ENCODE peak calls at places on chromosomes 6 and 20, in four cellular contexts. R is K562, S is HL-60, B is GM12878. A is an unnamed sample.

GRCh38 chr6:43990627-43991619 is 136.3 kb downstream of the MRPL14 start:
- DNase-seq in R (peak), S (peak), B (no peak), A (no peak)

GRCh38 chr6:27426045-27426620 is 37.6 kb downstream of the ZNF391 start:
- DNase-seq in R (no peak), S (no peak), B (no peak), A (no peak)

GRCh38 chr6:90596967-90597539 is 10.2 kb upstream of the MAP3K7 start:
- DNase-seq in R (no peak), S (no peak), B (no peak), A (no peak)

GRCh38 chr6:80541186-80541585 is 434.7 kb downstream of the BCKDHB start:
- DNase-seq in S (no peak), B (no peak), R (no peak), A (no peak)

GRCh38 chr6:42860481-42860880 is 18.9 kb upstream of the RPL7L1 start:
- DNase-seq in S (no peak), R (no peak), B (no peak), A (no peak)

GRCh38 chr6:168158280-168158979 is 79.4 kb upstream of the FRMD1 start:
- DNase-seq in B (no peak), R (no peak), S (no peak), A (no peak)

GRCh38 chr20:63568170-63568981 is 5.7 kb downstream of the HELZ2 start:
- DNase-seq in S (no peak), B (no peak), R (no peak), A (no peak)

GRCh38 chr20:10022615-10023014 is 12.2 kb upstream of the ANKEF1 start:
- DNase-seq in B (no peak), R (no peak), S (no peak), A (no peak)

GRCh38 chr6:136791296-136792065 is 796 bp downstream of the MAP3K5 start:
- DNase-seq in S (no peak), R (peak), B (peak), A (no peak)

GRCh38 chr6:41958022-41958856 is 16.6 kb upstream of the CCND3 start:
- DNase-seq in R (no peak), B (no peak), S (no peak), A (no peak)

GRCh38 chr6:156777866-156778614 is 862 bp downstream of the ARID1B start:
- DNase-seq in B (no peak), R (peak), S (no peak), A (no peak)

GRCh38 chr20:59519707-59520014 is 84.7 kb upstream of the PHACTR3 start:
- DNase-seq in S (no peak), B (no peak), R (no peak), A (no peak)

GRCh38 chr6:39997101-39997635 is 62.9 kb upstream of the MOCS1 start:
- DNase-seq in B (no peak), S (no peak), R (no peak), A (no peak)

GRCh38 chr20:51523276-51524013 is 19.1 kb downstream of the NFATC2 start:
- DNase-seq in B (no peak), R (no peak), S (no peak), A (no peak)

GRCh38 chr6:56927538-56928453 is 27.1 kb upstream of the BEND6 start:
- DNase-seq in R (no peak), B (no peak), S (no peak), A (no peak)

GRCh38 chr20:19889011-19889953 is 127.9 kb upstream of the NAA20 start:
- DNase-seq in S (no peak), R (no peak), B (no peak), A (no peak)

GRCh38 chr6:109381007-109381746 is 1.1 kb downstream of the CD164 start:
- DNase-seq in S (no peak), B (no peak), R (no peak), A (no peak)

GRCh38 chr20:57564180-57564802 is 3.4 kb downstream of the PCK1 start:
- DNase-seq in S (no peak), R (no peak), B (no peak), A (no peak)

GRCh38 chr6:75204222-75204958 is 1.5 kb downstream of the COL12A1 start:
- DNase-seq in S (no peak), R (peak), B (no peak), A (no peak)

GRCh38 chr6:12233693-12234551 is 56.2 kb upstream of the EDN1 start:
- DNase-seq in R (peak), S (peak), B (peak), A (no peak)

GRCh38 chr6:148509789-148510581 is 167.3 kb downstream of the SASH1 start:
- DNase-seq in B (no peak), S (peak), R (no peak), A (no peak)

GRCh38 chr6:296151-297122 is 4.2 kb downstream of the DUSP22 start:
- DNase-seq in R (no peak), S (no peak), B (peak), A (no peak)

GRCh38 chr6:105374010-105374420 is 28.9 kb downstream of the PREP start:
- DNase-seq in S (no peak), R (no peak), B (no peak), A (no peak)

GRCh38 chr20:32024683-32025295 is 14.6 kb downstream of the CCM2L start:
- DNase-seq in S (no peak), B (no peak), R (no peak), A (no peak)

GRCh38 chr6:31249184-31249583 is 22.7 kb downstream of the HLA-C start:
- DNase-seq in S (no peak), B (no peak), R (no peak), A (no peak)

GRCh38 chr6:39707962-39708683 is 17.1 kb downstream of the KIF6 start:
- DNase-seq in S (no peak), B (no peak), R (no peak), A (no peak)

GRCh38 chr6:168538892-168539811 is 98.2 kb downstream of the SMOC2 start:
- DNase-seq in R (no peak), S (no peak), B (no peak), A (no peak)

GRCh38 chr6:36113701-36114100 is 16.6 kb upstream of the MAPK13 start:
- DNase-seq in S (no peak), B (no peak), R (no peak), A (no peak)

GRCh38 chr20:49278817-49279676 is 1.2 kb upstream of the ZNFX1 start:
- DNase-seq in S (no peak), R (peak), B (no peak), A (no peak)

GRCh38 chr6:13452346-13453171 is 34.8 kb downstream of the GFOD1 start:
- DNase-seq in B (no peak), S (no peak), R (no peak), A (no peak)

GRCh38 chr20:50191065-50191565 is 485 bp downstream of the CEBPB start:
- DNase-seq in S (peak), R (peak), B (no peak), A (no peak)

DNA sequence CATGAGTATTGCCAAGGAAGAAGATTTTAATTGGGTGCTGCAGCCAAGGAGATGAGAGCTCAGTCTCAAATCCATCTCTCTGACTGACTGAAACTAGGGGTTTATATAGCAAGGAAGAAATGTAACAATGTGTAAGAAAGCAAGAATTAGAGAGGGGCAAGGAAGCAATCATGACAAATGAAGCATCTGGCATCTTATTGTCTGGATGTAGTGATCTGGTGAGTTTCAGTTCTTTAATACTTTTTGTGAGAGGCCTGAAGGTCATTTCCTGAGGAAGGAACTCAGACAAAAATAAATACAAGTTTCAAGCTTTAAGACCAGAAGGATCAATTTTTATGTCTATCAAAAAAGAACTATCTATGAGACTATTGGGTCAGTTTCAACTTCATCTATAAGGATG is 64.2 kb downstream of the HTR1E start:
- DNase-seq in B (no peak), R (no peak), S (no peak), A (no peak)
- TF ChIP-seq SPI1 in B (no peak), R (no peak), S (no peak), A (no peak)

GRCh38 chr20:23419657-23419994 is 1.7 kb downstream of the NAPB start:
- DNase-seq in B (no peak), R (no peak), S (no peak), A (no peak)

GRCh38 chr20:23420943-23421925 is at the start of gene NAPB:
- DNase-seq in R (peak), S (peak), B (peak), A (peak)

GRCh38 chr20:23417861-23418260 is 3.4 kb downstream of the NAPB start:
- DNase-seq in R (no peak), B (no peak), S (no peak), A (no peak)

GRCh38 chr20:23415958-23416583 is 5.2 kb downstream of the NAPB start:
- DNase-seq in R (no peak), B (no peak), S (no peak), A (no peak)

DNA sequence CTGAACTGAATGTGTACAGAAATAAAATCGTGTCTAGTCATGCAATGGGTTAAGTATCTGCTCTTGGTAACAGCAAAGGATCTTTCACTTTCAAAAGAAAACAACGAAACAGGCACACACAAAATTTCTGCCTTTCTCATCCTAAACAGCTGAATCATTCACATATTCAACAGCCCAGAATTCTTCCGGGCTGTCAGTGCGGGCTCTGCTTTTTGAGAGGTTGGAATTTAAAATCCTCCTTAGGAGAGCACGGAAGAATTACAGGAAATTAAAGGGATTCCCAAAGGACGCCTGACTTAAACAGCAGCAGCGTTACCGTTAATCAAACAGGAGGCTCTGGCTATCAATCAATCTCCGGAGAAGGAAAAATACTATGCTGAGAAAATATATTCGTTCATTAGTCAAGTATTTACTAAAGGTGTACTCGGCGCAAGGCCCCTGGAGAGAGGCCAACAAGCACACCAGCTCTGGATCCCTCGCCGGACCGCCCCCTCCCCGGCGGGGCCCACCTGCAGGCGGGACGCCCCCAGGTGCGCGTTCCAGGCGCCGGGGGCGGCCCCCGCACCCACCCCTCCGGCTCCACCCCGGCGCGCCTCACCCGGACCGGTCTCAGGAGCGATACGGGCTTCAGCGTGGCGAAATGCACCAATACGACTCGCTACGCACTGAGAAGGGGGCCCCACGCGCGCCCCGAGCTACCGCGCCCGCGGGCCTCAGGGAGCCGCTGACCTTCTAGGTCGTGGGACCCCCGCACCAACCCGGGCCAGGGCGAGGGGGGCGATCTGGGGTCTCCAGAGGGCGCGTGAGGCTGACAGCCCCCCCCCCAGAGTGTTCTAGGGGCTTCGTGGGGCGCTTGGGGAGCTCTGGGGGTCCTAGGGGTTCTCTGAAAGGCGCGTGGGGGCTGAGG is 1.0 kb downstream of the NAPB start:
- DNase-seq in B (no peak), S (peak), R (peak), A (peak)
- TF ChIP-seq SPI1 in B (no peak), S (no peak), R (no peak), A (no peak)

DNA sequence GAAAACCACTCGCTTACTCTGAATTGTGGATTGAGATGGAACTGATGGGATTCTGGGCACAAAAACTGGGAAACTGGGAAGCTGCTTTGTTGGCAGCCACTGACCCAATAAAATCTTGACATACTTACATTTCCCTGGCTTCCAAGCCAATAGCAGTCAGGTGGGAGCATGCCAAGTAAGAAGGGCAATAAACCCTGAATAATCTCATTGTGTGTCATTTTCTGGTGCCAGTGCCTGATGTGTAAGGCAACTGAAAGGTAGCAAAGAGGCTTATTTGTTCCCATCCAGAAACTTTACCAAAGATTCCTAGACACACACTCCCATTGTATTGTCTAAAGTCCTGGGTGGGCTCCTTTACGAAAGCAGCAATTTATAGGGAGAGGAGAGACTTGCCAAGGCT is 93.2 kb downstream of the TBX18 start:
- DNase-seq in R (no peak), S (no peak), B (no peak), A (no peak)
- TF ChIP-seq SPI1 in R (no peak), S (no peak), B (no peak), A (no peak)

GRCh38 chr6:24918641-24919403 is 16.9 kb downstream of the RIPOR2 start:
- DNase-seq in R (no peak), B (no peak), S (no peak), A (no peak)
- TF ChIP-seq SPI1 in R (no peak), B (no peak), S (no peak), A (no peak)

DNA sequence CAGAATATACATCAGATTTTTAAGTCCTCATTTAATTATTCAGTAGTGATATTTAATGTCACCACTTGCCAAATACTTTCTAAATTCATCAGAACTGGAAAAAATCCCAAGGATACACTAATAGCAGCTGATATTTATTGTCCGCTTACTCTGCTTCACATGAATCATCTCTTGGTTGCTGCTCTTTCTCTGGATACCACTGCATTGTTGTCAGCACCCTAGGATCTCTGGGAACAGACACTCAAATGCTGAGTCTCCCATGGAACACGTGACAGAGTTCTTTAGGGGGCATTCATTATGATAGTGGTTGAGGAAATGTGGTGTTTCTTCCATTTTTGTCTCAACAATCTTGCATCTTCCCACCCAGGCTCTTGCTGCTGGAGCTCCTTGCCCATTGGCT is 318.0 kb downstream of the RFPL4B start:
- DNase-seq in S (no peak), B (no peak), R (no peak), A (no peak)
- TF ChIP-seq SPI1 in S (no peak), B (no peak), R (no peak), A (no peak)

DNA sequence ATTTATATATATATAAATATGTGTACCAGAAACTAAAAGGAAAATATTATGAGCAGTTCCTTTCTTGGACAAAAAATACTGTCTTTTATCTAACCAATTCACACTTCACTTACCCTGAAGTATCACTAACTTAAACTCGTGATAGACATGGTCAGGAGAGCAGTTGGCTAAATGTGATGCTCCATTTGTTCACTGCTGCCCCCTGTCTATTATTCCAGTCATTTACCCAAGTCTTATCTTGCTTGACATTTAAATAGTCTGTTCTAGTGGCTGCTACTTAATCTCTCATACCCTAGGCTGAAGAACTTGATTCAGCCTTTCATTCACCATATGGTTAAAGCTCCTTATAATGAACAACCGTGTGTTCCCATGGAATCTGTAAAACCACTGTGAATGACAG is 789.6 kb upstream of the EYS start:
- DNase-seq in R (peak), B (no peak), S (no peak), A (no peak)
- TF ChIP-seq SPI1 in R (no peak), B (no peak), S (no peak), A (no peak)

GRCh38 chr6:140385686-140386085 is 1011.2 kb upstream of the CITED2 start:
- DNase-seq in R (no peak), S (no peak), B (no peak), A (no peak)

GRCh38 chr6:140393665-140394064 is 1019.2 kb upstream of the CITED2 start:
- DNase-seq in S (no peak), R (no peak), B (no peak), A (no peak)

GRCh38 chr6:140394141-140394540 is 1019.7 kb upstream of the CITED2 start:
- DNase-seq in S (no peak), B (no peak), R (no peak), A (no peak)

GRCh38 chr6:140388815-140389214 is 1014.4 kb upstream of the CITED2 start:
- DNase-seq in R (no peak), B (no peak), S (no peak), A (no peak)

GRCh38 chr6:140388141-140388802 is 1013.8 kb upstream of the CITED2 start:
- DNase-seq in R (no peak), S (no peak), B (no peak), A (no peak)
- TF ChIP-seq SPI1 in R (no peak), S (no peak), B (no peak), A (no peak)

DNA sequence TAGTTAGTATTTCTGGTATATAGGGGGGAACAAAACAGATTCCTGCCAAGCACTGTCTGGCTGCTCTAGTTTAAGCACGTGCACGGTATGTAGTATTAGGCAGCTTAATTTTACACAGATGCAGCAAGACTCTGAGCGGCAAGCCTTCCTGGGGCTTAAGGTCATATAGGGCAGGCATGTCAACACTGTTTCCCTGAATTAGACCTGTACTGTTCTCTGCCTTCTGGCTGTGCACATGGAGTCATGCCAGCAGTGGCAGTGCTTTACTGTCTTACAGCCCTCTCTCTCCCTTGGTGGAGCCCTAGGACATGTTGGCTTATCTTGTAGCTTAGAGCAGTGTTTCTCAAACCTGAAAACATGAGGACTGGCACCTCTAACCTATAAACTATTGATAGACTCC is 56.6 kb downstream of the PHF20 start:
- DNase-seq in R (no peak), B (no peak), S (no peak), A (no peak)
- TF ChIP-seq SPI1 in R (no peak), B (no peak), S (no peak), A (no peak)

A was measured in GM12891.